ENCODE peak calls at places on chromosome 19, in four cellular contexts. One of them, this sample, is unnamed.
A peak's percentile ranks its signal among the peaks of the same experiment; 100 is the strongest.

GRCh38 chr19:44512326-44513298 is 12.3 kb upstream of the ZNF180 start:
- DNase-seq in HepG2: peak; percentile 36
- DNase-seq in SK-N-SH: peak; percentile 61
- DNase-seq in K562: peak; percentile 64
- DNase-seq in this sample: peak; percentile 24

GRCh38 chr19:46963093-46963734 is 56.4 kb upstream of the NPAS1 start:
- DNase-seq in K562: no peak
- DNase-seq in HepG2: no peak
- DNase-seq in SK-N-SH: no peak
- DNase-seq in this sample: no peak

GRCh38 chr19:3750211-3750610 is 11.3 kb downstream of the APBA3 start:
- DNase-seq in K562: no peak
- DNase-seq in HepG2: no peak
- DNase-seq in SK-N-SH: no peak
- DNase-seq in this sample: no peak

GRCh38 chr19:45297674-45298073 is 25.0 kb downstream of the CKM start:
- DNase-seq in SK-N-SH: no peak
- DNase-seq in K562: no peak
- DNase-seq in HepG2: no peak
- DNase-seq in this sample: no peak

GRCh38 chr19:46860846-46861690 is at the start of gene ARHGAP35:
- DNase-seq in SK-N-SH: peak; percentile 92
- DNase-seq in K562: peak; percentile 94
- DNase-seq in HepG2: no peak
- DNase-seq in this sample: no peak

GRCh38 chr19:10550336-10550735 is 6.6 kb downstream of the ATG4D start:
- DNase-seq in K562: no peak
- DNase-seq in SK-N-SH: no peak
- DNase-seq in HepG2: no peak
- DNase-seq in this sample: no peak

GRCh38 chr19:49667473-49667872 is 1.7 kb downstream of the BCL2L12 start:
- DNase-seq in HepG2: no peak
- DNase-seq in SK-N-SH: no peak
- DNase-seq in K562: peak; percentile 31
- DNase-seq in this sample: no peak

GRCh38 chr19:41321600-41322270 is 11.8 kb downstream of the CCDC97 start:
- DNase-seq in SK-N-SH: peak; percentile 90
- DNase-seq in HepG2: peak; percentile 82
- DNase-seq in K562: peak; percentile 71
- DNase-seq in this sample: no peak

GRCh38 chr19:38711726-38712153 is 32.5 kb downstream of the CAPN12 start:
- DNase-seq in HepG2: no peak
- DNase-seq in SK-N-SH: no peak
- DNase-seq in K562: no peak
- DNase-seq in this sample: no peak

GRCh38 chr19:17294051-17294891 is 9.0 kb downstream of the ABHD8 start:
- DNase-seq in HepG2: no peak
- DNase-seq in SK-N-SH: peak; percentile 90
- DNase-seq in K562: peak; percentile 87
- DNase-seq in this sample: no peak

GRCh38 chr19:48836089-48837017 is at the start of gene HSD17B14:
- DNase-seq in SK-N-SH: peak; percentile 67
- DNase-seq in HepG2: no peak
- DNase-seq in K562: no peak
- DNase-seq in this sample: no peak

GRCh38 chr19:11693505-11694499 is 44.9 kb downstream of the ZNF823 start:
- DNase-seq in HepG2: peak; percentile 85
- DNase-seq in K562: peak; percentile 64
- DNase-seq in SK-N-SH: peak; percentile 64
- DNase-seq in this sample: peak; percentile 56

GRCh38 chr19:10517760-10518443 is 655 bp upstream of the S1PR5 start:
- DNase-seq in HepG2: no peak
- DNase-seq in K562: peak; percentile 64
- DNase-seq in SK-N-SH: peak; percentile 69
- DNase-seq in this sample: no peak

GRCh38 chr19:17829855-17830566 is 8.7 kb upstream of the INSL3 start:
- DNase-seq in HepG2: no peak
- DNase-seq in K562: peak; percentile 50
- DNase-seq in SK-N-SH: peak; percentile 96
- DNase-seq in this sample: peak; percentile 72

GRCh38 chr19:44113784-44114390 is 688 bp downstream of the ZNF225 start:
- DNase-seq in K562: peak; percentile 13
- DNase-seq in SK-N-SH: peak; percentile 30
- DNase-seq in HepG2: no peak
- DNase-seq in this sample: no peak

GRCh38 chr19:33429891-33430673 is 56.6 kb downstream of the CEBPG start:
- DNase-seq in SK-N-SH: no peak
- DNase-seq in HepG2: no peak
- DNase-seq in K562: no peak
- DNase-seq in this sample: no peak

GRCh38 chr19:9620842-9621155 is 233 bp downstream of the ZNF561 start:
- DNase-seq in SK-N-SH: no peak
- DNase-seq in HepG2: no peak
- DNase-seq in K562: no peak
- DNase-seq in this sample: no peak

GRCh38 chr19:46736544-46737274 is 9.1 kb upstream of the FKRP start:
- DNase-seq in K562: peak; percentile 94
- DNase-seq in SK-N-SH: no peak
- DNase-seq in HepG2: no peak
- DNase-seq in this sample: no peak

GRCh38 chr19:43769256-43769655 is 11.5 kb downstream of the KCNN4 start:
- DNase-seq in HepG2: no peak
- DNase-seq in SK-N-SH: no peak
- DNase-seq in K562: no peak
- DNase-seq in this sample: no peak

GRCh38 chr19:53809518-53810186 is 14.5 kb downstream of the NLRP12 start:
- DNase-seq in SK-N-SH: peak; percentile 46
- DNase-seq in HepG2: no peak
- DNase-seq in K562: peak; percentile 57
- DNase-seq in this sample: no peak

GRCh38 chr19:30602661-30603322 is 230.6 kb downstream of the ZNF536 start:
- DNase-seq in K562: no peak
- DNase-seq in HepG2: no peak
- DNase-seq in SK-N-SH: no peak
- DNase-seq in this sample: no peak

GRCh38 chr19:35404879-35405622 is 34.2 kb downstream of the GPR42 start:
- DNase-seq in SK-N-SH: no peak
- DNase-seq in K562: peak; percentile 63
- DNase-seq in HepG2: peak; percentile 70
- DNase-seq in this sample: no peak

GRCh38 chr19:3374369-3375112 is 8.2 kb downstream of the NFIC start:
- DNase-seq in K562: peak; percentile 92
- DNase-seq in SK-N-SH: peak; percentile 64
- DNase-seq in HepG2: no peak
- DNase-seq in this sample: no peak

GRCh38 chr19:17949956-17950309 is 17.0 kb upstream of the KCNN1 start:
- DNase-seq in SK-N-SH: no peak
- DNase-seq in HepG2: no peak
- DNase-seq in K562: no peak
- DNase-seq in this sample: no peak

GRCh38 chr19:18117692-18118378 is 20.3 kb downstream of the MAST3 start:
- DNase-seq in SK-N-SH: peak; percentile 99
- DNase-seq in HepG2: peak; percentile 71
- DNase-seq in K562: peak; percentile 93
- DNase-seq in this sample: peak; percentile 39

DNA sequence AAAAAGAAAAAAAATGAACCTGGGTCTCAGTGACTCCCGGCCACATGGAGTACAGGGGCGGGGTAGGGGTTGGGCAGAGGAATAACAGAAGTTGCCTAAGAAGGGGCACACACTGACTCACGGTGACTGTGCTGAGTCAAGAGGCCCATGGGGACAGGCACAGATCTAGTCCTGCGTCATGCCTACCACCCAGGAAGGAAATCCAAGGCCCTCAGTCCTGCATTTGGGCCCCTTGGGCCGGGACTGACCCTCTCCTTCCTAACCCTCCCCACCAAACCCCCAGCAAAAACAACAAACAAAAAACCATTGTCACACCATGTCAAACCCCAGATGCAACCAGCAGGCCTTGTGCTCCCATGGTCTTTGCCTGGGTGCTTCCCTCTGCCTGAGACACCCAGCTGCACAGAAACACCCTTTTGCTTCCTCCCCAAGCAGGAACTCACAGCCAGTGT is 9.6 kb upstream of the NOTCH3 start:
- DNase-seq in K562: no peak
- DNase-seq in HepG2: peak; percentile 25
- DNase-seq in SK-N-SH: no peak
- DNase-seq in this sample: no peak
- TF ChIP-seq MAX in K562: no peak
- TF ChIP-seq MAX in HepG2: no peak
- TF ChIP-seq MAX in SK-N-SH: no peak
- TF ChIP-seq MAX in this sample: no peak

GRCh38 chr19:6221878-6222746 is 57.7 kb downstream of the MLLT1 start:
- DNase-seq in SK-N-SH: no peak
- DNase-seq in K562: no peak
- DNase-seq in HepG2: no peak
- DNase-seq in this sample: no peak
- TF ChIP-seq ELF1 in SK-N-SH: no peak
- TF ChIP-seq ELF1 in K562: no peak
- TF ChIP-seq ELF1 in HepG2: no peak
- TF ChIP-seq ELF1 in this sample: no peak

DNA sequence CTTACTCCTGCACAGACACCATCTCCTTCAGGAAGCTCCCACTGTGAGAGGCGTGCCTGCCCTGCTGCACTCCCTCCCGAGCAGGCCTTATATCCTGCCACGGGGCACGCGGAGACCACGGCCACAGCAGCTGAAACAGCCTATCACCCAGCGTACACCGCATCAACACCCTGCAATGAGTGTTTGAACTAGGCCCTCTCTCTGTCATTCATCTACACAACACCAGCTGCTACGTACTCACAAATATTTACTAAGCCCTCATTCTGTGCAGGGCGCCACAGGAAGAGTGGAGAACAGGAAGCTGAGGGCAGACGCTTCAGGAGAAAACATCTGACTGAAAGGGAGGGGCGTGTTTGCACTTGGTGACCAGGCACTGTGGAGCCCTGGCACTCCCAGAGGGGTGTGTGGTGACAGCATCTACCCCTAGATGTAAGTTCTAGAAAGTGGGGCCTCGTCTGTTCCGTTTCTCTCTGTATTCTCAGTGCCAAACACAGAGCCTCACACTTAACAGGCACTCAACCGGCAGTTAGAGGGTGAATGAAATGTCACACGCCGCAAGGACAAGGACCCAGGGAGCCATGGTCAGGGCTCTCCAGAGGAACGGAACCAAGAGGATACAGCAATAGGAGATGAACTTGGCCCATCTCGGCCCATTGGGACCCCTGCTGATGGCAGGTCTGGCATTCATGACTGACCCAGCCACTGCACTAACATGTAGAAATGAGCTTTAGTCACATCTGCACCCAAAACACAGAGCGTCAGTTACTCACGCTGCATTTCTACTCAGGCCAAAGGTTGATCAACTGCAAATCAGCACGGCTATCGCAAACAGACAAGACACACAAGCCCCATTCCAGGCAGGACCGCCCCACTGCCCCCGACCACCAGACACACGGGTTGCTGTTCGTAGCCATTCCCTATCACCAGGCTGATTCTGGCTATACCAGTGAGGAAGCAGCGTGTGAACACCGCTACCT is 15.7 kb downstream of the RANBP3 start:
- DNase-seq in K562: no peak
- DNase-seq in SK-N-SH: no peak
- DNase-seq in HepG2: peak; percentile 98
- DNase-seq in this sample: no peak
- TF ChIP-seq MAX in K562: no peak
- TF ChIP-seq MAX in SK-N-SH: no peak
- TF ChIP-seq MAX in HepG2: peak; percentile 96
- TF ChIP-seq MAX in this sample: no peak

GRCh38 chr19:19549804-19550453 is 11.9 kb downstream of the CILP2 start:
- DNase-seq in K562: no peak
- DNase-seq in SK-N-SH: no peak
- DNase-seq in HepG2: no peak
- DNase-seq in this sample: no peak

GRCh38 chr19:19548915-19549537 is 11.0 kb downstream of the CILP2 start:
- DNase-seq in SK-N-SH: no peak
- DNase-seq in K562: no peak
- DNase-seq in HepG2: no peak
- DNase-seq in this sample: no peak

GRCh38 chr19:19545707-19546106 is 7.6 kb downstream of the CILP2 start:
- DNase-seq in HepG2: no peak
- DNase-seq in SK-N-SH: no peak
- DNase-seq in K562: no peak
- DNase-seq in this sample: no peak

GRCh38 chr19:19546751-19547162 is 8.7 kb downstream of the CILP2 start:
- DNase-seq in SK-N-SH: peak; percentile 74
- DNase-seq in K562: no peak
- DNase-seq in HepG2: no peak
- DNase-seq in this sample: no peak

GRCh38 chr19:19547674-19548345 is 9.7 kb downstream of the CILP2 start:
- DNase-seq in K562: no peak
- DNase-seq in HepG2: no peak
- DNase-seq in SK-N-SH: no peak
- DNase-seq in this sample: no peak
- TF ChIP-seq ELF1 in K562: no peak
- TF ChIP-seq ELF1 in HepG2: no peak
- TF ChIP-seq ELF1 in SK-N-SH: no peak
- TF ChIP-seq ELF1 in this sample: no peak

GRCh38 chr19:58572818-58573657 is at the start of gene MZF1:
- DNase-seq in HepG2: peak; percentile 99
- DNase-seq in SK-N-SH: peak; percentile 94
- DNase-seq in K562: peak; percentile 100
- DNase-seq in this sample: peak; percentile 100
- TF ChIP-seq MAX in HepG2: peak; percentile 73
- TF ChIP-seq MAX in SK-N-SH: no peak
- TF ChIP-seq MAX in K562: peak; percentile 89
- TF ChIP-seq MAX in this sample: peak; percentile 79

GRCh38 chr19:8512115-8512967 is 1.6 kb downstream of the ZNF414 start:
- DNase-seq in K562: peak; percentile 88
- DNase-seq in HepG2: peak; percentile 60
- DNase-seq in SK-N-SH: peak; percentile 87
- DNase-seq in this sample: peak; percentile 67

GRCh38 chr19:8512991-8513686 is 828 bp downstream of the ZNF414 start:
- DNase-seq in HepG2: no peak
- DNase-seq in SK-N-SH: no peak
- DNase-seq in K562: no peak
- DNase-seq in this sample: no peak

GRCh38 chr19:8510589-8511115 is 3.3 kb downstream of the ZNF414 start:
- DNase-seq in HepG2: no peak
- DNase-seq in SK-N-SH: no peak
- DNase-seq in K562: no peak
- DNase-seq in this sample: no peak

GRCh38 chr19:8513687-8514504 is at the start of gene ZNF414:
- DNase-seq in SK-N-SH: peak; percentile 98
- DNase-seq in K562: peak; percentile 98
- DNase-seq in HepG2: peak; percentile 83
- DNase-seq in this sample: peak; percentile 97

DNA sequence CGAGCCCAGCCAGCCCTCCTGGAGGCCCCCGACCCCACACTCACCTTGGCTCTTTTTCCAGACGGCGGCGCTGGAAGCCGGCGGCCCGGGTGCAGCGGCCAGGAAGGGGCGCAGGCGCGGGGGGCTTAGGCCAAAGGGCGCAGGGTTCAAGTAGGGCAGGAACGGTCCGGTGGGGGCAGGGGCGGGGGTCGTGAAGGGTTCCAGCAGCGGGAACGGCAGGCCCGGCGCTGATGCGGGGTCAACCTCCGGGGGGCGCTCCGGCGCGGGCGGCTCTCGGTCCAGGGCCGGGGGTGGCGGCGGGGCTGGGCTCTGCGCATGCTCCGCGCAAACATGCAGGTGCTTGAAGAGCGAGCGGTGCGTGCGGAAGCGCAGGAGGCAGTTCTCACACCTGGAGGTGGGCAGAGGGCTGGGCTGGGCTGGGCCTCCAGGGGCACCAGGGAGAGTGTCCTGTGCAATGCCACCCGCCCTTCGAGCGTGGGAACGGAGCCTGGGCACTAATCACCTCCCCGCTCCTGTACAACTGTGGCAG is 2.3 kb downstream of the ZNF414 start:
- DNase-seq in K562: no peak
- DNase-seq in SK-N-SH: no peak
- DNase-seq in HepG2: no peak
- DNase-seq in this sample: peak; percentile 53
- TF ChIP-seq ELF1 in K562: no peak
- TF ChIP-seq ELF1 in SK-N-SH: no peak
- TF ChIP-seq ELF1 in HepG2: no peak
- TF ChIP-seq ELF1 in this sample: no peak